ENCODE peak calls at places on chromosomes 6 and 20, in four cellular contexts. Q, N, U and L are unnamed samples.

GRCh38 chr6:127191716-127192115 is 73.2 kb downstream of the RSPO3 start:
- DNase-seq in Q (no peak), N (no peak), U (no peak), L (peak)

GRCh38 chr6:150622941-150623874 is 23.5 kb downstream of the PLEKHG1 start:
- DNase-seq in Q (no peak), N (no peak), U (no peak), L (no peak)

GRCh38 chr20:4949833-4950178 is 51.5 kb downstream of the SLC23A2 start:
- DNase-seq in Q (peak), N (no peak), U (peak), L (peak)

GRCh38 chr20:1118004-1118335 is 432 bp upstream of the PSMF1 start:
- DNase-seq in Q (no peak), N (no peak), U (no peak), L (no peak)

GRCh38 chr20:53215166-53215565 is 243.0 kb downstream of the TSHZ2 start:
- DNase-seq in Q (no peak), N (no peak), U (no peak), L (no peak)

GRCh38 chr6:90548001-90548400 is 38.9 kb downstream of the MAP3K7 start:
- DNase-seq in Q (no peak), N (no peak), U (no peak), L (no peak)

GRCh38 chr6:133804263-133804662 is 84.7 kb upstream of the TCF21 start:
- DNase-seq in Q (no peak), N (no peak), U (no peak), L (peak)

GRCh38 chr20:58908216-58908615 is 55.7 kb downstream of the GNAS start:
- DNase-seq in Q (no peak), N (no peak), U (no peak), L (peak)

GRCh38 chr6:13559968-13560650 is 14.3 kb upstream of the SIRT5 start:
- DNase-seq in Q (no peak), N (no peak), U (no peak), L (no peak)

GRCh38 chr6:108616544-108616943 is 55.8 kb downstream of the FOXO3 start:
- DNase-seq in Q (no peak), N (no peak), U (no peak), L (no peak)

GRCh38 chr6:126103993-126104392 is 117.7 kb downstream of the TRMT11 start:
- DNase-seq in Q (no peak), N (peak), U (no peak), L (no peak)

GRCh38 chr20:64146301-64146935 is 17.8 kb upstream of the MYT1 start:
- DNase-seq in Q (no peak), N (no peak), U (no peak), L (no peak)

GRCh38 chr6:56223995-56224394 is 23.4 kb downstream of the COL21A1 start:
- DNase-seq in Q (peak), N (no peak), U (no peak), L (no peak)

GRCh38 chr6:118665011-118665410 is 13.6 kb upstream of the CEP85L start:
- DNase-seq in Q (no peak), N (no peak), U (no peak), L (no peak)
- TF ChIP-seq CTCF in Q (no peak), N (no peak), U (no peak), L (no peak)

GRCh38 chr20:32227744-32228688 is 20.3 kb downstream of the POFUT1 start:
- DNase-seq in Q (no peak), N (no peak), U (no peak), L (no peak)

GRCh38 chr20:32230707-32231106 is 23.0 kb downstream of the POFUT1 start:
- DNase-seq in Q (no peak), N (no peak), U (no peak), L (no peak)

GRCh38 chr20:32224463-32224862 is 16.8 kb downstream of the POFUT1 start:
- DNase-seq in Q (no peak), N (no peak), U (no peak), L (no peak)

GRCh38 chr20:32229351-32229750 is 21.7 kb downstream of the POFUT1 start:
- DNase-seq in Q (no peak), N (no peak), U (no peak), L (no peak)

GRCh38 chr20:32227316-32227715 is 19.6 kb downstream of the POFUT1 start:
- DNase-seq in Q (no peak), N (no peak), U (no peak), L (no peak)
- TF ChIP-seq JUN in Q (no peak), N (no peak), U (no peak), L (no peak)

DNA sequence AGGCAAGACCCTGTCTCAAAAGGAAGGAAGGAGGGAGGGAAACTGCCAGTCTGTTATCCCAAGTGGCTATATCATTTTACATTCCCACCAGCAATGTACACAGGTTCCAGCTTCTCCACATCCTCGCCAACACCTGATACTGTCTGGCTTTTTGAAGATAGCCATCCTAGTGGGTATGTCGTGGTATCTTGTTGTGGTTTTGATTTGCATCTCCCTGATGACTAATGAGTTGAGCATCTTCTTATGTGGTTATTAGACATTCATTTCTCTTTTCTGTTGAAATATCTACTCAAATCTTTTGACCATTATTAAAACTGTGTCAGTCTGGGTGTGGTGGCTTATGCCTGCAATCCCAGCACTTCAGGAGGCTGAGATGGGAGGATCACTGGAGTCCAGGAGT is 47.9 kb upstream of the ARID1B start:
- DNase-seq in Q (peak), N (no peak), U (no peak), L (no peak)
- TF ChIP-seq MYC in Q (no peak), N (no peak), U (no peak), L (no peak)

GRCh38 chr20:37681384-37681977 is 12.3 kb upstream of the CTNNBL1 start:
- DNase-seq in Q (no peak), N (no peak), U (no peak), L (no peak)
- TF ChIP-seq CTCF in Q (no peak), N (no peak), U (no peak), L (no peak)

GRCh38 chr6:80425089-80425823 is 318.8 kb downstream of the BCKDHB start:
- DNase-seq in Q (no peak), N (no peak), U (no peak), L (no peak)
- TF ChIP-seq JUN in Q (no peak), N (no peak), U (no peak), L (no peak)

GRCh38 chr20:25032478-25033183 is 25.3 kb downstream of the ACSS1 start:
- DNase-seq in Q (no peak), N (peak), U (peak), L (no peak)
- TF ChIP-seq MYC in Q (no peak), N (no peak), U (peak), L (no peak)

GRCh38 chr6:3147914-3148757 is 9.2 kb downstream of the TUBB2A start:
- DNase-seq in Q (no peak), N (peak), U (no peak), L (no peak)
- TF ChIP-seq CTCF in Q (no peak), N (peak), U (peak), L (no peak)

GRCh38 chr6:16883414-16883813 is 122.2 kb upstream of the ATXN1 start:
- DNase-seq in Q (no peak), N (no peak), U (no peak), L (no peak)
- TF ChIP-seq JUN in Q (no peak), N (no peak), U (no peak), L (no peak)